ENCODE peak calls at places on chromosomes 13 and 19, in four cellular contexts. N is heart left ventricle, V is IMR-90, F is breast epithelium. A is an unnamed sample.

GRCh38 chr13:114002009-114002544 is 28.2 kb upstream of the C13orf46 start:
- DNase-seq in N (peak), V (no peak), F (no peak), A (peak)

GRCh38 chr13:77171451-77171850 is 144.5 kb upstream of the FBXL3 start:
- DNase-seq in N (no peak), V (no peak), F (no peak), A (no peak)

GRCh38 chr19:35856546-35857149 is at the start of gene KIRREL2:
- DNase-seq in N (no peak), V (no peak), F (no peak), A (peak)

GRCh38 chr19:47444388-47444821 is 25.1 kb upstream of the MEIS3 start:
- DNase-seq in N (no peak), V (no peak), F (no peak), A (no peak)

GRCh38 chr13:43444085-43444484 is 342.7 kb downstream of the ENOX1 start:
- DNase-seq in N (no peak), V (peak), F (no peak), A (no peak)

GRCh38 chr13:19604306-19604705 is 29.2 kb upstream of the MPHOSPH8 start:
- DNase-seq in N (no peak), V (no peak), F (no peak), A (no peak)

GRCh38 chr19:3983936-3984583 is 1.2 kb downstream of the EEF2 start:
- DNase-seq in N (peak), V (peak), F (no peak), A (peak)

GRCh38 chr19:13079542-13079986 is 23.1 kb downstream of the LYL1 start:
- DNase-seq in N (no peak), V (peak), F (no peak), A (no peak)

GRCh38 chr19:4635763-4636135 is 3.6 kb upstream of the TNFAIP8L1 start:
- DNase-seq in N (no peak), V (no peak), F (no peak), A (no peak)

GRCh38 chr19:10270180-10270615 is 722 bp upstream of the ICAM1 start:
- DNase-seq in N (peak), V (no peak), F (no peak), A (no peak)

GRCh38 chr13:103540394-103540793 is 474.2 kb upstream of the SLC10A2 start:
- DNase-seq in N (no peak), V (no peak), F (no peak), A (no peak)

GRCh38 chr19:43534811-43535761 is 2.1 kb downstream of the ZNF575 start:
- DNase-seq in N (peak), V (peak), F (peak), A (peak)

GRCh38 chr19:49896863-49897621 is at the start of gene IL4I1:
- DNase-seq in N (no peak), V (peak), F (no peak), A (no peak)

GRCh38 chr19:6005321-6006069 is 27.6 kb upstream of the RANBP3 start:
- DNase-seq in N (no peak), V (no peak), F (no peak), A (no peak)

GRCh38 chr19:56121180-56122167 is at the start of gene ZNF787:
- DNase-seq in N (peak), V (peak), F (peak), A (peak)

GRCh38 chr13:77916481-77916880 is 2.1 kb downstream of the EDNRB start:
- DNase-seq in N (no peak), V (no peak), F (no peak), A (no peak)

GRCh38 chr19:45128806-45129205 is 32.0 kb downstream of the NKPD1 start:
- DNase-seq in N (no peak), V (no peak), F (no peak), A (no peak)

GRCh38 chr13:28655566-28655965 is 3.4 kb upstream of the POMP start:
- DNase-seq in N (no peak), V (peak), F (no peak), A (no peak)

GRCh38 chr13:44932850-44933251 is 56.4 kb downstream of the NUFIP1 start:
- DNase-seq in N (peak), V (peak), F (no peak), A (no peak)

GRCh38 chr19:49818691-49819331 is 722 bp downstream of the MED25 start:
- DNase-seq in N (no peak), V (no peak), F (no peak), A (peak)

GRCh38 chr13:30486230-30487074 is 20.7 kb upstream of the HMGB1 start:
- DNase-seq in N (no peak), V (no peak), F (peak), A (peak)

GRCh38 chr19:13281567-13282291 is 131.5 kb downstream of the IER2 start:
- DNase-seq in N (no peak), V (no peak), F (no peak), A (no peak)

GRCh38 chr13:36674337-36675212 is 755 bp downstream of the SERTM1 start:
- DNase-seq in N (no peak), V (no peak), F (no peak), A (no peak)

GRCh38 chr19:56153507-56153906 is 12.4 kb downstream of the ZNF444 start:
- DNase-seq in N (no peak), V (no peak), F (no peak), A (no peak)

GRCh38 chr13:74114202-74114601 is 20.0 kb downstream of the KLF12 start:
- DNase-seq in N (no peak), V (peak), F (no peak), A (no peak)

GRCh38 chr19:29512748-29513147 is 13.0 kb upstream of the VSTM2B start:
- DNase-seq in N (no peak), V (no peak), F (no peak), A (no peak)

GRCh38 chr19:5667751-5668271 is 12.5 kb downstream of the MICOS13 start:
- DNase-seq in N (no peak), V (no peak), F (no peak), A (no peak)

GRCh38 chr13:99468971-99469545 is 32.2 kb upstream of the TM9SF2 start:
- DNase-seq in N (no peak), V (no peak), F (no peak), A (no peak)

DNA sequence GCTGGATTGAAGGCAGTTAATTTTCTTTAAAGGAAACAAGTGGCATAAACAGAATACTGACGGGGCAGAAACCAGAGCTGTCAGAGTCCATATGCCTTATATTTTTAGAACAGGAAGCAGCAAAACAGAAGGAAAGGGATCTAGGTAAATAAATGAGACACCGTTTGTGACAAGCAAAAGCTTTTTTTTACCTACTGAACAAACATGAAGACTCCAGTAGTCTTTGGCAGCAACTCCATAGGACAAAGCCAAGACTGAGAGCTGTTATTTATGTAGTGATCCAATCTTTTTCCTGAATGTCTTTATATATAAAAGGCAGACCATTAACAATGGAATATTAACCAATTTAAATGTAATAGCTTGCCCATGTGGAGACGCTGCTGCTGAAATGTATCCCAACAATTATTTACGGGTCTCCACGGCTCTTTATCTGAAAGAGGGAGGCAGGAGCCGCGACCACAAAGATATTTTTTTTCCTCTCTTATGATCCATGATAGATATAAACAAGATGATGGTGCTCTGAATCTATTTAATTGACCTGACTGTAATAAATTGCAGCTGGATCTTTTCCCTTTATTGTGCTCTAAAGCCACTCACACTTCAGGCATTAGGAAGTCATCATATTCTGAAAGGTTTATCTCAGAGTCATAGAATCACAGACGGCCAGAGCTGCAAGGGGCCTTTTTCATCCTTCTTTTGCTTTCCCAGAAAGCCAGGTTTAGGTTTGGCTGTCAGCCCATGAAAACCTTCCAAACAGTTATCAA is 687.7 kb downstream of the EFNB2 start:
- DNase-seq in N (no peak), V (peak), F (no peak), A (no peak)
- H3K27ac ChIP-seq in N (no peak), V (no peak), F (peak), A (no peak)

DNA sequence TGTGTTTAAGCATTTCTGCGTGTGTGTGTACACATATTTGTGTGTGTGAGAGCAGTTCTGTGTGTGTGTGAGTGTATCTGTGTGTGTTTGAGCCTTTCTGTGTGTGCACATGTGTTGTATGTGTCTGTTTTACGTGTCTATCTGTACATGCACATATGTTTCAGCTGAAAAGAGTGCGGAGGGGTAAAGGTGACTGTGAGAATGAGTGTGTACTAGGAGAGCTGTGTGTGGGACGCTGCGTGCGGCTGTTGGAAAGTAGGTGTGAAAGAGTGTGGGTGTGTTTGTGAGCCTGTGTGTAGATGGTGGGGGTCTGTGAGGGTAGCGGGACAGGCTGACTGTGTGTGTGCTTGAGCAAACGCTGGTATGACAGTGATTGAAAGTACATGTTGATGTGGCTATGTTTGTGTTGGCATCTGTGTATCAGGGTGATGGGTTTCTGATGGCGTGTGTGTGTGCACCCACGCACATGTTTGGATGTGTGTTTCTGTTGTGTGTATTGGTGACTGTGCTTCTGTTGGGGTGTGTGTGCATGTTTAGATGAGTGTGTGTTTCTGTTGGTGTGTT is 7.5 kb upstream of the TPM4 start:
- DNase-seq in N (no peak), V (no peak), F (no peak), A (no peak)
- H3K27ac ChIP-seq in N (no peak), V (peak), F (peak), A (no peak)

GRCh38 chr19:40286235-40286530 is 1.0 kb upstream of the AKT2 start:
- DNase-seq in N (no peak), V (no peak), F (no peak), A (no peak)
- H3K27ac ChIP-seq in N (peak), V (peak), F (no peak), A (no peak)

DNA sequence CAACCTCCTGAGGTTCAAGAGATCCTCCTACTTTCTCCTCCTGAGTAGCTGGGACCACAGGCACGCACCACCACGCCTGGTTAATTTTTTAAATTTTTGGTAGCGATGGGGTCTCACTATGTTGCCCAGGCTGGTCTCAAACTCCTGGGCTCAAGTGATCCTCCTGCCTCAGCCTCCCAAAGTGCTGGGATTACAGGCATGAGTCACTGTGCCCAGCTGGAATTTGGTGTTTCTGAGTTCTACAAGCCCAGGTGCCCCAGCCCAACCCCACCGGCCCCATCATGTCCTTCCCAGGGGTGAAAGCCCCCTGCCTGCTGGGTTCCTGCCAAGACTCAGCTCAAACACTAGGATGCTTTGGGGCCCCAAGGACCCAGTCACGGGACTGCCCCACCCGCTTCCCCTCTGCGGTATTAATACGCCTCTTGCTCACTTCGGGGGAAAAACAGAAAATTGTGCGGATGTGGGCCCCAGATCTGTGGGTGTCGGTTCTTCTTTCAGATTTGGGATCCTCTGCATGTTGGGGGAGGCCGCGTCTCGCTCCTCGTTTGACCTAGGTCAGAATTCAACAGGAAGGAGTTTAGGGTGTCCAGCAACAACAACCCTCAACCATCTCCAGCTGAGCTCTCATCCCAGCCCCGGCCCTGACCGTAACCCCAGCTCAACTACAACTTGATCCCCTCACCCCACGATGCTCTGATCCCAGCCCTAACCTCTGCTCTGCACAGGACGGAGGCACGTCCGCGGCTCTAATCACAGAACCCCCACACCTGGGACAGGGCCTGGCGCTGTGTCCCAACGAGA is 3.7 kb upstream of the FCER2 start:
- DNase-seq in N (peak), V (no peak), F (no peak), A (no peak)
- H3K27ac ChIP-seq in N (no peak), V (no peak), F (peak), A (no peak)

DNA sequence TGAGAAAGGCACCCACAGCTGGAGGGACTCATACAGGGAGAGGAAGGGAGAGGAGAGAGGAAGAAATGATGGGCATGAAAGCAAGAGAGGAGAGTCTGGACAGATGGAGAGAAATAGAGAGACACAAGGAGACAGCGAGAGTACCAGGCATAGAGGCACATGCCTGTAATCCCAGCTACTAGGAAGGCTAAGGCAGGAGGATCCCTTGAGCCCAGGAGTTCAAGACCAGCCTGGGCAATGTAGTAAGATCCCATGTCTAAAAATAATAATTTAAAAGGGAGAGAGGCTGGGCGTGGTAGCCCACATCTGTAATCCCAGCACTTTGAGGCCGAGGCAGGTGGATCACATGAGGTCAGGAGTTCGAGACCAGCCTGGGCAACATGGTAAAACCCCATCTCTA is 9.3 kb downstream of the UNC13A start:
- DNase-seq in N (no peak), V (no peak), F (no peak), A (no peak)
- H3K27ac ChIP-seq in N (no peak), V (no peak), F (no peak), A (no peak)